ENCODE peak calls at places on chromosome 21, in four cellular contexts. One of them, this sample, is unnamed.

GRCh38 chr21:16568661-16569060 is 838.9 kb downstream of the USP25 start:
- DNase-seq in left ventricle myocardium inferior: no peak
- DNase-seq in adrenal gland: no peak
- DNase-seq in CD4-positive, alpha-beta T cell: no peak
- DNase-seq in this sample: no peak

GRCh38 chr21:30199989-30200388 is 15.9 kb downstream of the CLDN8 start:
- DNase-seq in left ventricle myocardium inferior: no peak
- DNase-seq in adrenal gland: no peak
- DNase-seq in CD4-positive, alpha-beta T cell: no peak
- DNase-seq in this sample: no peak

GRCh38 chr21:40681164-40681859 is 165.6 kb downstream of the DSCAM start:
- DNase-seq in left ventricle myocardium inferior: peak; percentile 39
- DNase-seq in adrenal gland: no peak
- DNase-seq in CD4-positive, alpha-beta T cell: no peak
- DNase-seq in this sample: no peak

GRCh38 chr21:42722808-42723470 is 69.5 kb downstream of the PDE9A start:
- DNase-seq in left ventricle myocardium inferior: no peak
- DNase-seq in adrenal gland: peak; percentile 48
- DNase-seq in CD4-positive, alpha-beta T cell: no peak
- DNase-seq in this sample: no peak

GRCh38 chr21:31866077-31866511 is 6.7 kb upstream of the HUNK start:
- DNase-seq in left ventricle myocardium inferior: peak; percentile 88
- DNase-seq in adrenal gland: peak; percentile 95
- DNase-seq in CD4-positive, alpha-beta T cell: peak; percentile 34
- DNase-seq in this sample: peak; percentile 59

GRCh38 chr21:39156024-39156423 is 27.2 kb downstream of the PSMG1 start:
- DNase-seq in left ventricle myocardium inferior: no peak
- DNase-seq in adrenal gland: no peak
- DNase-seq in CD4-positive, alpha-beta T cell: no peak
- DNase-seq in this sample: no peak

GRCh38 chr21:39373634-39374033 is 24.7 kb upstream of the HMGN1 start:
- DNase-seq in left ventricle myocardium inferior: no peak
- DNase-seq in adrenal gland: peak; percentile 67
- DNase-seq in CD4-positive, alpha-beta T cell: no peak
- DNase-seq in this sample: no peak

GRCh38 chr21:41611966-41612606 is 104.1 kb upstream of the TMPRSS2 start:
- DNase-seq in left ventricle myocardium inferior: no peak
- DNase-seq in adrenal gland: no peak
- DNase-seq in CD4-positive, alpha-beta T cell: no peak
- DNase-seq in this sample: no peak

This sample was measured in CD8-positive, alpha-beta memory T cell.